ENCODE peak calls at places on chromosomes 11 and 22, in five cellular contexts. H, M, L, K and Z are unnamed samples.
A peak's percentile ranks its signal among the peaks of the same experiment; 100 is the strongest.

GRCh38 chr22:44018594-44018993 is 5.5 kb upstream of the PARVB start:
- DNase-seq in K (no peak), M (no peak), L (no peak), H (no peak), Z (no peak)

GRCh38 chr22:48488149-48488551 is 1339.5 kb downstream of the BRD1 start:
- DNase-seq in M (no peak), H (peak; percentile 34), L (no peak), K (no peak), Z (no peak)

GRCh38 chr22:22884010-22884887 is 3.4 kb upstream of the IGLL5 start:
- DNase-seq in H (peak; percentile 84), L (peak; percentile 45), K (peak; percentile 3), M (no peak), Z (peak; percentile 52)

GRCh38 chr11:125412177-125412496 is 83.9 kb downstream of the FEZ1 start:
- DNase-seq in H (no peak), L (no peak), K (no peak), M (no peak), Z (no peak)

GRCh38 chr11:102452461-102453285 is at the start of gene TMEM123:
- DNase-seq in L (peak; percentile 58), H (peak; percentile 78), M (peak; percentile 33), K (peak; percentile 75), Z (peak; percentile 73)

GRCh38 chr11:1734571-1735081 is 15.8 kb downstream of the IFITM10 start:
- DNase-seq in M (no peak), H (no peak), L (no peak), K (no peak), Z (no peak)

GRCh38 chr11:22407899-22408298 is 69.7 kb downstream of the SLC17A6 start:
- DNase-seq in M (no peak), K (no peak), L (no peak), H (no peak), Z (peak; percentile 15)

GRCh38 chr11:125494601-125494986 is 1.5 kb downstream of the FEZ1 start:
- DNase-seq in M (no peak), K (peak; percentile 5), L (peak; percentile 14), H (no peak), Z (no peak)

GRCh38 chr11:77636738-77637344 is 753 bp downstream of the CLNS1A start:
- DNase-seq in K (peak; percentile 17), H (no peak), M (no peak), L (no peak), Z (no peak)

GRCh38 chr22:42878561-42879305 is 21.7 kb upstream of the ARFGAP3 start:
- DNase-seq in K (no peak), H (no peak), M (no peak), L (no peak), Z (no peak)

GRCh38 chr11:111477898-111478297 is 34.3 kb downstream of the BTG4 start:
- DNase-seq in H (no peak), L (no peak), M (no peak), K (no peak), Z (no peak)
- H3K4ac ChIP-seq in H (no peak overlapping the region), L (no peak overlapping the region), M (no peak overlapping the region), K (no peak overlapping the region), Z (no peak overlapping the region)

DNA sequence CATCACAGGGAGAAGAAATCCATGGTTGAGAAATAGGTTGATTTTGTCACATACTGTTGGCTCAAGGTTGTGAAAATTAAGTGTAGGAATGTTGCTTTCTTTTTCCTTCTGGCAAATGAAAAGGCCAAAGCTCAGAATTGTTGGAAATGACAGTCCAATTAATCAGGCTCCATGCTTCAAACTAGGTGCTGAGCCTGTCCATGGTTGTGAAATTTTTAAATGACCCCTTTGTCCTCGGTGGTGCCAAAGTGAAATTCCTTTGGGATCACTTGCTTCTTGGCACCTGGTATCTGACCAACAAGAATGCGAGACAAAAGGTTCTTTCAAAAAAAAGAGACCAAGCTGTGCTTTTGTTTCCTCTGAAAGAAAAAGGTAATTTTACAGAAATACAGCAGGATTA is 451.9 kb downstream of the ETS1 start:
- DNase-seq in H (no peak), M (no peak), L (no peak), K (no peak), Z (peak; percentile 48)
- H3K4ac ChIP-seq in H (no peak overlapping the region), M (peak overlapping the region; percentile 48), L (no peak overlapping the region), K (no peak overlapping the region), Z (no peak overlapping the region)

DNA sequence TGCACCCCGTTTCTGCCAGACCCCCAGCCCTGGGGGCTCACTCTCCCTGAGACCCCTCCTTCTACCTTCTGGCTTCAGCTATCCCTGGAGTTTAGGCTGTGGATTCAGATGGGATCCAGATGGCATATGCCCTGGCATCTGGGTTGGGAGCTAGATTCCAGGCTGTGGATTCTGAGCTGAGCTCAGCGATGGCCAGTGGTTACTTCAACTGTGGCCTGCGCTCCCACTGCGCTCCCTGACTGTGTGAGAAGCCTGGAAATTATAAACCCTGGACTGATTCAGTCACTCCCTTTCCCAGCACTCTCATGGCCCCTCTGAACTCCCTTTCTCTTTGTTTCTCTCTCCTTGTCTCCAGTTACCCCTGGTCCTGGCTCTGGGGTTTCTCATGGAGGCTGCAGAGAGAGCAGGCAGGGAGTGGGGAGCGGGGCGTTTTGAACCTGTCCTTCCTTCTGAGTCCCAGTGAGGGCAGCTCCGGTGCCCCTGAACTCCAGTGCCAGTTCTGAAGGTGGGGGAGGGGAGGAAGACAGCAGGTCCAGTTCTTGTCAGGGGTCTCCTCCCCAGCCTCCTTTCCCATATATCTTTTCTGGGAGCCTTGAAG is 4.8 kb downstream of the ARHGEF17 start:
- DNase-seq in K (peak; percentile 54), H (no peak), M (no peak), L (peak; percentile 72), Z (no peak)
- H3K4ac ChIP-seq in K (peak overlapping the region; percentile 19), H (no peak overlapping the region), M (no peak overlapping the region), L (peak overlapping the region; percentile 66), Z (no peak overlapping the region)

GRCh38 chr22:50348058-50348457 is 4.9 kb downstream of the PPP6R2 start:
- DNase-seq in M (no peak), H (no peak), K (no peak), L (no peak), Z (no peak)
- H3K4ac ChIP-seq in M (no peak overlapping the region), H (no peak overlapping the region), K (no peak overlapping the region), L (no peak overlapping the region), Z (no peak overlapping the region)

DNA sequence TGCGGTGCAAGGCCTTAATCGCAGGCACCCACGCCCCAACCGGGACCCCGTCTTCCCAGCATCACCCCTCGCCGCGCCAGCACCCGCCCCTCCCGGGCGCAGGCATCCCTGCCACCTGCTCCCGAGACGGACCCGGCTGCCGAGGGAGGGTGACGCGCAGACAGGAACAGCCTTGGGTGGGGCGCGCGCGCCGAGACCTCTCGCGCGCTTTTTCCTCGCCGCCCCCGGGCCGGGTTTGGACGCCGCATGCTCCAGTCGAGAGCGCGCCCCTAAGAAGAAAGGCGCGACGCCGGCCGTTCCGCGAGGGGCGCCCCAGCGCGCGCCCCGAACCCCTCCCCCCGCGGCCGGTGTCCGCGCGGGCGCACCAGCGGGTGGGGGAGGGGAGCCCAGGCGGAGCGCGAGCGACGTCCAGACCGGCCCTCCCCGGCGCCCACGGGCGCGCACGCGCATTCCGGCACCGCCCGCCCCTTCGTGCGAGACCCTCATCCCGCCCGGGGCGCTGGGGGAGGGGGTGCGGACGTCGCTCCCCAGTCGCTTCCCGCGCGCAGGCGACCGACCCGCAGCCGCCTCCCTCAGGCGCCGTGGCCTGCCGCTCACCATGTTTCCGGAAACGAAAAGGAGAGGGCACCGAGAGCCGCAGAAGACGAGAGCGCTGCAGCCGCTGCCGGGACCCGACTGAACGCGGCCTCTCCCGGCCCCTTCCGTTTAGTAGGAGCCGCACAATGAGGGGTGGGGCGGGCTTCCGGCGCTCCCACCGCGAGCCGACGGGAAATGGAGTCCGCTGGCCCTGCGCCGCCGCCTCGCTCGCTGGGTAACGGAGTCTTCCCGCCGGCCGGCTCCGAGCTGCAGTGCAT is at the start of gene CFL1:
- DNase-seq in M (peak; percentile 93), H (peak; percentile 99), L (peak; percentile 97), K (peak; percentile 98), Z (peak; percentile 97)
- H3K4ac ChIP-seq in M (peak within 1 kb of the TSS; percentile 63), H (no peak within 1 kb of the TSS), L (peak within 1 kb of the TSS; percentile 99), K (peak within 1 kb of the TSS; percentile 99), Z (peak within 1 kb of the TSS; percentile 68)

DNA sequence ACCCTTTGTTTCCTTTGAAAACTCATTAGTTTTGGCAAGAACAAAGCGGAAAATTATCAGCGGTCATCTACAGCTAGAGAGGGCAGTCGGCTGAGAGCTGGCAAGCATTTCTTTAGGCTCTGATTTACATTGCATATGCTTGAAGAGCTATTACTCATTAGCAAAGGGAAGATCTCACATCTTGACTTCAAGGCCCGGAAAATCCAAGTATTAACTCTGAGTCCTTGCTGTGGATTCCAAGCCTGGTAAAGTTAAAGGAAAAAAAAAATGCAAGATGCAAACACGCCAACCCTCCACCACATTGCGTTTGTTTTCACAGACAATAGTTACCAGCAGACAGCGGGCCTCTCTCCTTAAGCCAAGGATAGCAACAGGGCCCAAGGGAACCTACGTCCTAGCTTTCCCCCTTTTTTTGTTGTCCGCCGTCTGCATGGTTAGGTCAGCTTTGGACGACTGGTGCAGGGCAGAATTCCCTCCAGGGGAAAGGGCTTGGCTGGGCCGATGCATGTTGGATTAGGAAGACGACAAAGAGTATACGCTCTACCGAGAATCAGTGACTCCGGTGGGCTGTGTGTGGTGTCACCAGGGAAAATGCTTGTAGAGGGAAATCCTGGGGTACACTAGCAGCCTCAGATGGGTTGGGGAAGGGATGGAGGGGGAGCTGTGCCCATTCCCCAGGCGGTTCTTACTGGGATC is 1.7 kb downstream of the TESMIN start:
- DNase-seq in M (no peak), L (peak; percentile 12), H (peak; percentile 39), K (peak; percentile 49), Z (peak; percentile 15)
- H3K4ac ChIP-seq in M (peak overlapping the region; percentile 30), L (no peak overlapping the region), H (peak overlapping the region; percentile 47), K (no peak overlapping the region), Z (no peak overlapping the region)

DNA sequence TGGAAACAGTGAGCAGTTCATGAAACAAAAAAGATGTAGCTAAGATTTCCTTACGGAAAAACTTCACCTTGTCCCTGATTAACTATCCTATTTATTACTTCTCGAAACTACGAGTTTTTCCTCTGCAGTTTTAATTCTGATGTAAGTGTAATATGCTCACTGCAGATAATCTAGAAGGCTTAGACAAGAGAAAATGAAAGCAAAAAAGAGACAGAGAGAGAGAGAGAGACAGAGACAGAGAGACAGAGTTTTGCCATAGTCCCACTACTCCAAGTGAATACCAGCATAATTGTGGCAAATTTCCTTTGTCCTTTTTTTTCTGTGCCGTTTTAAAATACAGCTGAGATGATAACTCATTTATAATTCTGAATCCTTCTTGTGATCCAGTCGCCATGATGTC is 24.8 kb downstream of the FSHB start:
- DNase-seq in H (no peak), L (no peak), M (no peak), K (no peak), Z (no peak)
- H3K4ac ChIP-seq in H (no peak overlapping the region), L (no peak overlapping the region), M (no peak overlapping the region), K (no peak overlapping the region), Z (no peak overlapping the region)

GRCh38 chr22:49838771-49839717 is 11.4 kb upstream of the BRD1 start:
- DNase-seq in M (peak; percentile 17), H (peak; percentile 76), K (no peak), L (peak; percentile 33), Z (no peak)
- H3K4ac ChIP-seq in M (peak overlapping the region; percentile 91), H (no peak overlapping the region), K (no peak overlapping the region), L (no peak overlapping the region), Z (no peak overlapping the region)

DNA sequence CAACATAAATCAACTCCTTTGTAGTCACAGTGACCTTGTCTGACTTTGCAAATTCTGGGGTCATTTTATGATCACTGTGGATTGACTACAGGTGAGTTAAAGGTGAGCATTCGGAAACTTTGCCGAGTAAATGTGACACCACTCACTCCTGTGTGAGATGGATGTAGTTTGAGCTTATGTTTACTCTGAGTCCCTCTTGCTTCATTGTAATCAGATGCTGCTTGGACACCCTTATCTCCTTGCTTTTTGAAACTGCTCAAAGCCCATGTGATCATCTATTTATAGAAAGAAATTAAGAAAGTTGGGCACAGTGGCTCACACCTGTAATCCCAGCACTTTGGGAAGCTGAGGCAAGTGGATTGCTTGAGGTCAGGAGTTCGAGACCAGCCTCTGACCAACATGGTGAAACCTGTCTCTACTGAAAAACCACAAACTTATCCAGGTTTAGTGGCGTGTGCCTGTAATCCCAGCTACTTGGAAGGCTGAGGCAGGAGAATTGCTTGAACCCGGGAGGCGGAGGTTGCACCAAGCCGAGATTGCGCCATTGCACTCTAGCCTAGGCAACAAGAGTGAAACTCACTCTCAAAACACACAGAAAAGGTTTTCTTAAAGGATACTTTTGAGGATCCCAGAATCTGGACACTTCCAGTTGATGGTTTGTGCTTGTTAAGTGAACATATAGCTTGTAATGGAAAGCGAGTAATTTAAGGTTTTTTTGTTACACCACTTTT is 7.2 kb downstream of the FAM118A start:
- DNase-seq in M (no peak), L (no peak), K (no peak), H (no peak), Z (no peak)
- H3K4ac ChIP-seq in M (no peak overlapping the region), L (peak overlapping the region; percentile 7), K (no peak overlapping the region), H (no peak overlapping the region), Z (no peak overlapping the region)